ENCODE peak calls at places on chromosome 21, in five cellular contexts. One of them, this sample, is unnamed.
A peak's percentile ranks its signal among the peaks of the same experiment; 100 is the strongest.

GRCh38 chr21:33643658-33644311 is 1.5 kb downstream of the ITSN1 start:
- DNase-seq in A549: no peak
- DNase-seq in K562: no peak
- DNase-seq in GM12878: no peak
- DNase-seq in SK-N-SH: peak; percentile 38
- DNase-seq in this sample: no peak

GRCh38 chr21:42061195-42061865 is 9.8 kb upstream of the UMODL1 start:
- DNase-seq in A549: no peak
- DNase-seq in K562: no peak
- DNase-seq in GM12878: peak; percentile 81
- DNase-seq in SK-N-SH: no peak
- DNase-seq in this sample: no peak

GRCh38 chr21:30209571-30209970 is 6.3 kb downstream of the CLDN8 start:
- DNase-seq in A549: no peak
- DNase-seq in K562: no peak
- DNase-seq in GM12878: no peak
- DNase-seq in SK-N-SH: no peak
- DNase-seq in this sample: no peak

GRCh38 chr21:36734367-36735200 is 35.7 kb downstream of the SIM2 start:
- DNase-seq in A549: no peak
- DNase-seq in K562: no peak
- DNase-seq in GM12878: no peak
- DNase-seq in SK-N-SH: no peak
- DNase-seq in this sample: no peak

GRCh38 chr21:31566611-31567010 is 92.9 kb upstream of the SOD1 start:
- DNase-seq in A549: no peak
- DNase-seq in K562: no peak
- DNase-seq in GM12878: no peak
- DNase-seq in SK-N-SH: no peak
- DNase-seq in this sample: no peak

GRCh38 chr21:26966978-26967913 is at the start of gene ADAMTS5:
- DNase-seq in A549: no peak
- DNase-seq in K562: no peak
- DNase-seq in GM12878: no peak
- DNase-seq in SK-N-SH: peak; percentile 80
- DNase-seq in this sample: peak; percentile 69

GRCh38 chr21:37220433-37220980 is 46.6 kb downstream of the VPS26C start:
- DNase-seq in A549: peak; percentile 46
- DNase-seq in K562: no peak
- DNase-seq in GM12878: no peak
- DNase-seq in SK-N-SH: peak; percentile 82
- DNase-seq in this sample: peak; percentile 50

GRCh38 chr21:31262728-31263127 is 81.3 kb downstream of the TIAM1 start:
- DNase-seq in A549: no peak
- DNase-seq in K562: no peak
- DNase-seq in GM12878: no peak
- DNase-seq in SK-N-SH: no peak
- DNase-seq in this sample: no peak

GRCh38 chr21:42547906-42548365 is 34.3 kb downstream of the SLC37A1 start:
- DNase-seq in A549: no peak
- DNase-seq in K562: no peak
- DNase-seq in GM12878: no peak
- DNase-seq in SK-N-SH: no peak
- DNase-seq in this sample: no peak

GRCh38 chr21:33769057-33769456 is 126.8 kb downstream of the ITSN1 start:
- DNase-seq in A549: no peak
- DNase-seq in K562: no peak
- DNase-seq in GM12878: no peak
- DNase-seq in SK-N-SH: no peak
- DNase-seq in this sample: no peak

GRCh38 chr21:42309753-42310213 is 5.4 kb downstream of the TFF3 start:
- DNase-seq in A549: peak; percentile 11
- DNase-seq in K562: peak; percentile 87
- DNase-seq in GM12878: no peak
- DNase-seq in SK-N-SH: peak; percentile 87
- DNase-seq in this sample: peak; percentile 5

GRCh38 chr21:15039607-15040299 is 25.0 kb downstream of the NRIP1 start:
- DNase-seq in A549: no peak
- DNase-seq in K562: no peak
- DNase-seq in GM12878: no peak
- DNase-seq in SK-N-SH: no peak
- DNase-seq in this sample: no peak

GRCh38 chr21:30329203-30329868 is 8.2 kb downstream of the KRTAP27-1 start:
- DNase-seq in A549: no peak
- DNase-seq in K562: no peak
- DNase-seq in GM12878: no peak
- DNase-seq in SK-N-SH: no peak
- DNase-seq in this sample: no peak

GRCh38 chr21:34008618-34009017 is 64.8 kb upstream of the MRPS6 start:
- DNase-seq in A549: no peak
- DNase-seq in K562: no peak
- DNase-seq in GM12878: no peak
- DNase-seq in SK-N-SH: no peak
- DNase-seq in this sample: no peak

GRCh38 chr21:37855568-37856391 is 60.5 kb downstream of the KCNJ6 start:
- DNase-seq in A549: no peak
- DNase-seq in K562: no peak
- DNase-seq in GM12878: no peak
- DNase-seq in SK-N-SH: no peak
- DNase-seq in this sample: peak; percentile 89

GRCh38 chr21:31490471-31490870 is 146.4 kb upstream of the TIAM1 start:
- DNase-seq in A549: peak; percentile 6
- DNase-seq in K562: peak; percentile 74
- DNase-seq in GM12878: no peak
- DNase-seq in SK-N-SH: no peak
- DNase-seq in this sample: no peak

GRCh38 chr21:25493722-25494121 is 113.6 kb downstream of the MRPL39 start:
- DNase-seq in A549: no peak
- DNase-seq in K562: no peak
- DNase-seq in GM12878: no peak
- DNase-seq in SK-N-SH: no peak
- DNase-seq in this sample: no peak

GRCh38 chr21:25722631-25723030 is 12.1 kb downstream of the ATP5PF start:
- DNase-seq in A549: no peak
- DNase-seq in K562: no peak
- DNase-seq in GM12878: no peak
- DNase-seq in SK-N-SH: no peak
- DNase-seq in this sample: no peak

GRCh38 chr21:25298512-25299491 is 308.5 kb downstream of the MRPL39 start:
- DNase-seq in A549: no peak
- DNase-seq in K562: no peak
- DNase-seq in GM12878: peak; percentile 93
- DNase-seq in SK-N-SH: no peak
- DNase-seq in this sample: no peak

GRCh38 chr21:46153259-46154154 is 1.9 kb downstream of the FTCD start:
- DNase-seq in A549: no peak
- DNase-seq in K562: peak; percentile 96
- DNase-seq in GM12878: no peak
- DNase-seq in SK-N-SH: peak; percentile 92
- DNase-seq in this sample: no peak

GRCh38 chr21:15742052-15742451 is 12.3 kb downstream of the USP25 start:
- DNase-seq in A549: no peak
- DNase-seq in K562: peak; percentile 36
- DNase-seq in GM12878: no peak
- DNase-seq in SK-N-SH: no peak
- DNase-seq in this sample: peak; percentile 12

GRCh38 chr21:15309721-15310120 is 244.9 kb upstream of the NRIP1 start:
- DNase-seq in A549: no peak
- DNase-seq in K562: no peak
- DNase-seq in GM12878: no peak
- DNase-seq in SK-N-SH: no peak
- DNase-seq in this sample: no peak

GRCh38 chr21:42570841-42571387 is 57.3 kb downstream of the SLC37A1 start:
- DNase-seq in A549: peak; percentile 7
- DNase-seq in K562: no peak
- DNase-seq in GM12878: no peak
- DNase-seq in SK-N-SH: peak; percentile 75
- DNase-seq in this sample: no peak

GRCh38 chr21:29185633-29186032 is 55.2 kb downstream of the MAP3K7CL start:
- DNase-seq in A549: no peak
- DNase-seq in K562: no peak
- DNase-seq in GM12878: no peak
- DNase-seq in SK-N-SH: no peak
- DNase-seq in this sample: no peak
- TF ChIP-seq RCOR1 in A549: no peak
- TF ChIP-seq RCOR1 in K562: no peak
- TF ChIP-seq RCOR1 in GM12878: no peak
- TF ChIP-seq RCOR1 in SK-N-SH: no peak
- TF ChIP-seq RCOR1 in this sample: no peak

DNA sequence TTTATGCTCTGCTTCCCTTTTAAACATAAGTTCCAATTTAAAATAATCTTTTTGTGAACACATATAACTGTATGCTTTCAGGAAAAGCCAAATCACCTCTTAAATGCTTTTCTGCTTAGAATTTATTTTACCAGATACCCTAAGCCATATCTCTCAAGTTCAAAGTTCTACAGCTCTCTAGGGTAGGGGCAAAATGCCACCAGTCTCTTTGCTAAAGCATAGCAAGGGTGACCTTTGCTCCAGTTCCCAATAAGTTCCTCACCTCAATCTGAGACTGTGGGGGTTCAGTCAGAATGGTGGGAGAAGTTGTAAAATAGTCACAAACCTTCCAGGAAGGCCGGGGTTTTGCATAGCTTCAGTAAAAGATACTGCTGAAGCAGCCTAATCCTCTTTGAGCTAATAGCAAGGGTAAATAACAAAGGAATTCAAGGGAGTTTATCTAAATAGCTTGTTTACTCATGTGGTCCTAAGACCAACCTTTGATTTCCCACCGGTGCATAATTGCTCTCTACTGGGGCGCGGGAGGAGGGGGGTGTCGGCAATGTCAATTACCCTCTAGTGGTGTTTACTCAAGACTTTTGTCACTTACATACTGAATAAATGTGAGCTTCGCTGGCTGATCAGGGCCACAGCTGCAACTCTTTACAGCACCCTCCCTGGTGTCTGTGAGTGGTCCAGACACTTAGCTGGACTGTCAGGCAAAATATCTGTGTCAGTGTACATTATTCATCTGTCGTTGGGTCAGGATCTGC is 1376.2 kb downstream of the NCAM2 start:
- DNase-seq in A549: no peak
- DNase-seq in K562: no peak
- DNase-seq in GM12878: no peak
- DNase-seq in SK-N-SH: no peak
- DNase-seq in this sample: no peak
- TF ChIP-seq RCOR1 in A549: no peak
- TF ChIP-seq RCOR1 in K562: no peak
- TF ChIP-seq RCOR1 in GM12878: no peak
- TF ChIP-seq RCOR1 in SK-N-SH: no peak
- TF ChIP-seq RCOR1 in this sample: no peak

GRCh38 chr21:35578350-35578782 is 482.0 kb downstream of the SETD4 start:
- DNase-seq in A549: no peak
- DNase-seq in K562: no peak
- DNase-seq in GM12878: no peak
- DNase-seq in SK-N-SH: no peak
- DNase-seq in this sample: peak; percentile 93
- TF ChIP-seq RCOR1 in A549: no peak
- TF ChIP-seq RCOR1 in K562: no peak
- TF ChIP-seq RCOR1 in GM12878: no peak
- TF ChIP-seq RCOR1 in SK-N-SH: no peak
- TF ChIP-seq RCOR1 in this sample: no peak

DNA sequence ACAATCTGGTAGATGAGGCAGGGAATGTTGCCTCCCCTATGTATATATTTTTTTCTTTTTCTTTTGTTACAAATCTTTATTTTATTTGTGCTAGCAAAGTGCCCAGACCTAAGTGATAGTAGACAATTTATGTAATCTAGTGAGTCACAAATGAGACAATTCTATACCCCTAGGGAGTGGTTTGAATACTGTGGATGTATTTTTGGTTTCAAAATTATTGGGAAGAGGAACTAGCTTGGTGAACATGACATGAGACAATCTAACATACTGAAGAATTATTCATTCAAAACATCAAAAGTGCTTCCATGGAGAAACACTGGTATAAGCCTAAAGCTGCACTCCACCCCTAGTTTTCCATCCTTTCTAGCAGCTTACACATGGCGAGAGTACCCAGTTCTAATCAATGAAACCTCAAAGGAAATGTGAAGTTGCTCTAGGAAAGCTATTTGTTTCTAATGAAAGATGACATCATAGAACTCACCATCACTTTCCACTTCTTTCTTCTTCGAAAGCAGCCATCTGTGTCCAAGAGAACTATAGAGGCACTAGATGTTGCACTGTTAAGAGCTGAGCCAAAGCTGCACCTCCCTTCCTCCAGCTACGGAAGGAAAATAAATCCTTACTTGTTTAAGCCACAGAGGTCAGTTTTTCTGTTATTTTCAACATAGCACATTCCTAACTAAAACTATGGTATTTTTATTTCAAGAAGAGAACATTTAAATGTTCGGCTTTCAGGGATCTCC is 764.6 kb downstream of the LTN1 start:
- DNase-seq in A549: no peak
- DNase-seq in K562: no peak
- DNase-seq in GM12878: no peak
- DNase-seq in SK-N-SH: no peak
- DNase-seq in this sample: peak; percentile 38
- TF ChIP-seq RCOR1 in A549: no peak
- TF ChIP-seq RCOR1 in K562: no peak
- TF ChIP-seq RCOR1 in GM12878: no peak
- TF ChIP-seq RCOR1 in SK-N-SH: no peak
- TF ChIP-seq RCOR1 in this sample: no peak

GRCh38 chr21:17818158-17819113 is 720 bp downstream of the C21orf91 start:
- DNase-seq in A549: peak; percentile 11
- DNase-seq in K562: no peak
- DNase-seq in GM12878: no peak
- DNase-seq in SK-N-SH: peak; percentile 8
- DNase-seq in this sample: peak; percentile 23
- TF ChIP-seq RCOR1 in A549: no peak
- TF ChIP-seq RCOR1 in K562: no peak
- TF ChIP-seq RCOR1 in GM12878: no peak
- TF ChIP-seq RCOR1 in SK-N-SH: no peak
- TF ChIP-seq RCOR1 in this sample: no peak

DNA sequence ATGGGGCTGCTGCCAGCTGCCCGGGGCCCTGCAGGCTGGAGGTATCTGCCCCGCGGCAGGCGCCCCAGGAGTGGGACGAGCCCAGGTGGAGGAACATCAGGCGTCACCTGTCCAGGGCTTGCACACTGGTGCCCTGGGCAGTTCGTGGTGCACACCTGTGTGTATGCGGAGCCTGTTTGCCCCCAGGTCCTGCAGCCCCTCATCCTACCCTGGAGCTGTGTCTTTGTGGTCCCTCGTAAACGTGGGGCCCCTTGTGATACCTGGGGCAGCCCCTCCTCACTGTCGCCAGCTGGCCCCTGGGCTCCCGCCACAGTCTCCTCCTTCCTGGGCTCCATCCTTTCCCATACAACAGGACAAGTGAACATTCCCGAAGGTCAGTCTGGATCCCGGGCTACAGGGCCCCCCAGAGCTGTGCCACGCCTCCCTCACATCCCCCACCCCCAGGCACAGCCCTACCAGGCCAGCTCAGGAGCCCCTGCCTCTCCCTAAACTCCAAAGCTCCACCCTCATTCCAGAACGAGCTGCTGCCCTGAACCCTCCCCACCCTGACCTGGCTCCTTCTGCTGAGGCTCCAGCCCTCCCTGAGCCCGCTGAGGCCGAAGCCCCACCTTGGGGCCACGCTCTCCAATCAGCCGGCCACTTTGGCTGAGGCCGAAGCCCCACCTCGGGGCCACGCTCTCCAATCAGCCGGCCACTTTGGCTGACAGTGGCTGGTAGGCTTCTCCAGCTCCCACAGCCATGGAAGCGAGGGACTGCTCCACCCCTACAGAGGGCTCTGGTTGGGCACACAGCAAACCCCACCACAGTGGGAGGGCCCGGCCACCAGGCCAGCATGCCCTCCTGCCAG is 42.6 kb downstream of the UBE2G2 start:
- DNase-seq in A549: no peak
- DNase-seq in K562: no peak
- DNase-seq in GM12878: no peak
- DNase-seq in SK-N-SH: no peak
- DNase-seq in this sample: no peak
- TF ChIP-seq RCOR1 in A549: no peak
- TF ChIP-seq RCOR1 in K562: no peak
- TF ChIP-seq RCOR1 in GM12878: no peak
- TF ChIP-seq RCOR1 in SK-N-SH: no peak
- TF ChIP-seq RCOR1 in this sample: no peak

This sample was measured in IMR-90.